ENCODE peak calls at places on chromosomes 5 and 9, in seven cellular contexts. One of them, this sample, is unnamed.

GRCh38 chr5:146789712-146790660 is 88.6 kb downstream of the PPP2R2B start:
- DNase-seq in foreskin fibroblast: no peak
- DNase-seq in astrocyte: no peak
- DNase-seq in gastrocnemius medialis: no peak
- DNase-seq in MCF 10A: no peak
- DNase-seq in A549: no peak
- DNase-seq in OCI-LY7: no peak
- DNase-seq in this sample: no peak

GRCh38 chr9:72203205-72203803 is 54.1 kb downstream of the GDA start:
- DNase-seq in OCI-LY7: peak; percentile 18
- DNase-seq in foreskin fibroblast: peak; percentile 7
- DNase-seq in A549: peak; percentile 70
- DNase-seq in astrocyte: no peak
- DNase-seq in MCF 10A: peak; percentile 73
- DNase-seq in gastrocnemius medialis: no peak
- DNase-seq in this sample: peak; percentile 20

GRCh38 chr5:90173299-90174030 is 236.1 kb downstream of the CETN3 start:
- DNase-seq in gastrocnemius medialis: no peak
- DNase-seq in OCI-LY7: no peak
- DNase-seq in foreskin fibroblast: no peak
- DNase-seq in MCF 10A: no peak
- DNase-seq in astrocyte: peak; percentile 85
- DNase-seq in A549: no peak
- DNase-seq in this sample: no peak

GRCh38 chr5:149310947-149311675 is 34.2 kb upstream of the GRPEL2 start:
- DNase-seq in astrocyte: peak; percentile 55
- DNase-seq in foreskin fibroblast: peak; percentile 73
- DNase-seq in gastrocnemius medialis: no peak
- DNase-seq in OCI-LY7: no peak
- DNase-seq in MCF 10A: peak; percentile 50
- DNase-seq in A549: peak; percentile 19
- DNase-seq in this sample: no peak

GRCh38 chr5:139885857-139886208 is 90.2 kb downstream of the PSD2 start:
- DNase-seq in OCI-LY7: no peak
- DNase-seq in gastrocnemius medialis: no peak
- DNase-seq in astrocyte: no peak
- DNase-seq in MCF 10A: no peak
- DNase-seq in A549: no peak
- DNase-seq in foreskin fibroblast: no peak
- DNase-seq in this sample: no peak

GRCh38 chr5:343461-344401 is 22.2 kb downstream of the AHRR start:
- DNase-seq in gastrocnemius medialis: no peak
- DNase-seq in A549: peak; percentile 62
- DNase-seq in OCI-LY7: no peak
- DNase-seq in MCF 10A: peak; percentile 63
- DNase-seq in foreskin fibroblast: peak; percentile 79
- DNase-seq in astrocyte: peak; percentile 55
- DNase-seq in this sample: peak; percentile 48

GRCh38 chr9:82191082-82191481 is 202.5 kb downstream of the SPATA31D1 start:
- DNase-seq in gastrocnemius medialis: no peak
- DNase-seq in foreskin fibroblast: no peak
- DNase-seq in A549: no peak
- DNase-seq in MCF 10A: no peak
- DNase-seq in OCI-LY7: no peak
- DNase-seq in astrocyte: no peak
- DNase-seq in this sample: no peak

GRCh38 chr9:114178076-114178475 is 22.7 kb downstream of the COL27A1 start:
- DNase-seq in astrocyte: no peak
- DNase-seq in MCF 10A: no peak
- DNase-seq in foreskin fibroblast: no peak
- DNase-seq in A549: no peak
- DNase-seq in OCI-LY7: no peak
- DNase-seq in gastrocnemius medialis: no peak
- DNase-seq in this sample: no peak

GRCh38 chr5:88776692-88777091 is 106.3 kb downstream of the MEF2C start:
- DNase-seq in foreskin fibroblast: no peak
- DNase-seq in OCI-LY7: no peak
- DNase-seq in A549: no peak
- DNase-seq in gastrocnemius medialis: peak; percentile 52
- DNase-seq in MCF 10A: no peak
- DNase-seq in astrocyte: no peak
- DNase-seq in this sample: no peak

GRCh38 chr5:142908659-142909058 is 138.5 kb downstream of the ARHGAP26 start:
- DNase-seq in gastrocnemius medialis: no peak
- DNase-seq in OCI-LY7: no peak
- DNase-seq in foreskin fibroblast: no peak
- DNase-seq in astrocyte: no peak
- DNase-seq in A549: no peak
- DNase-seq in MCF 10A: no peak
- DNase-seq in this sample: no peak

GRCh38 chr5:137071941-137072340 is 427.2 kb downstream of the SPOCK1 start:
- DNase-seq in foreskin fibroblast: no peak
- DNase-seq in MCF 10A: no peak
- DNase-seq in gastrocnemius medialis: no peak
- DNase-seq in A549: no peak
- DNase-seq in OCI-LY7: peak; percentile 58
- DNase-seq in astrocyte: no peak
- DNase-seq in this sample: no peak

GRCh38 chr9:105141448-105142101 is 102.9 kb upstream of the SLC44A1 start:
- DNase-seq in foreskin fibroblast: no peak
- DNase-seq in gastrocnemius medialis: no peak
- DNase-seq in astrocyte: no peak
- DNase-seq in OCI-LY7: peak; percentile 33
- DNase-seq in MCF 10A: no peak
- DNase-seq in A549: no peak
- DNase-seq in this sample: no peak

GRCh38 chr5:107666051-107666655 is 4.6 kb downstream of the EFNA5 start:
- DNase-seq in A549: no peak
- DNase-seq in OCI-LY7: no peak
- DNase-seq in gastrocnemius medialis: no peak
- DNase-seq in astrocyte: no peak
- DNase-seq in MCF 10A: peak; percentile 63
- DNase-seq in foreskin fibroblast: no peak
- DNase-seq in this sample: no peak

GRCh38 chr5:141328231-141328630 is 2.1 kb upstream of the PCDHGA1 start:
- DNase-seq in OCI-LY7: no peak
- DNase-seq in A549: no peak
- DNase-seq in MCF 10A: no peak
- DNase-seq in astrocyte: no peak
- DNase-seq in foreskin fibroblast: no peak
- DNase-seq in gastrocnemius medialis: no peak
- DNase-seq in this sample: no peak

GRCh38 chr9:19252885-19253219 is 22.4 kb downstream of the DENND4C start:
- DNase-seq in gastrocnemius medialis: no peak
- DNase-seq in OCI-LY7: no peak
- DNase-seq in foreskin fibroblast: no peak
- DNase-seq in MCF 10A: no peak
- DNase-seq in astrocyte: no peak
- DNase-seq in A549: no peak
- DNase-seq in this sample: no peak

GRCh38 chr9:3850083-3850482 is 324.3 kb upstream of the RFX3 start:
- DNase-seq in gastrocnemius medialis: no peak
- DNase-seq in foreskin fibroblast: no peak
- DNase-seq in OCI-LY7: no peak
- DNase-seq in A549: no peak
- DNase-seq in MCF 10A: no peak
- DNase-seq in astrocyte: no peak
- DNase-seq in this sample: no peak

GRCh38 chr9:112783551-112783954 is 33.0 kb downstream of the SNX30 start:
- DNase-seq in MCF 10A: no peak
- DNase-seq in astrocyte: no peak
- DNase-seq in foreskin fibroblast: no peak
- DNase-seq in gastrocnemius medialis: no peak
- DNase-seq in OCI-LY7: no peak
- DNase-seq in A549: no peak
- DNase-seq in this sample: no peak

GRCh38 chr9:87579761-87580626 is 82.3 kb downstream of the DAPK1 start:
- DNase-seq in MCF 10A: no peak
- DNase-seq in A549: no peak
- DNase-seq in OCI-LY7: no peak
- DNase-seq in foreskin fibroblast: no peak
- DNase-seq in astrocyte: peak; percentile 67
- DNase-seq in gastrocnemius medialis: no peak
- DNase-seq in this sample: no peak

GRCh38 chr5:66174338-66174737 is 30.2 kb downstream of the SREK1 start:
- DNase-seq in MCF 10A: peak; percentile 27
- DNase-seq in gastrocnemius medialis: no peak
- DNase-seq in foreskin fibroblast: no peak
- DNase-seq in astrocyte: no peak
- DNase-seq in OCI-LY7: peak; percentile 27
- DNase-seq in A549: peak; percentile 39
- DNase-seq in this sample: no peak

GRCh38 chr5:66170196-66170919 is 26.3 kb downstream of the SREK1 start:
- DNase-seq in MCF 10A: no peak
- DNase-seq in gastrocnemius medialis: no peak
- DNase-seq in OCI-LY7: no peak
- DNase-seq in foreskin fibroblast: no peak
- DNase-seq in astrocyte: no peak
- DNase-seq in A549: no peak
- DNase-seq in this sample: no peak

GRCh38 chr5:66169534-66169933 is 25.4 kb downstream of the SREK1 start:
- DNase-seq in MCF 10A: no peak
- DNase-seq in gastrocnemius medialis: no peak
- DNase-seq in foreskin fibroblast: no peak
- DNase-seq in astrocyte: no peak
- DNase-seq in A549: no peak
- DNase-seq in OCI-LY7: peak; percentile 54
- DNase-seq in this sample: no peak

GRCh38 chr5:66168226-66168625 is 24.1 kb downstream of the SREK1 start:
- DNase-seq in OCI-LY7: no peak
- DNase-seq in astrocyte: no peak
- DNase-seq in foreskin fibroblast: no peak
- DNase-seq in MCF 10A: no peak
- DNase-seq in gastrocnemius medialis: no peak
- DNase-seq in A549: no peak
- DNase-seq in this sample: no peak

DNA sequence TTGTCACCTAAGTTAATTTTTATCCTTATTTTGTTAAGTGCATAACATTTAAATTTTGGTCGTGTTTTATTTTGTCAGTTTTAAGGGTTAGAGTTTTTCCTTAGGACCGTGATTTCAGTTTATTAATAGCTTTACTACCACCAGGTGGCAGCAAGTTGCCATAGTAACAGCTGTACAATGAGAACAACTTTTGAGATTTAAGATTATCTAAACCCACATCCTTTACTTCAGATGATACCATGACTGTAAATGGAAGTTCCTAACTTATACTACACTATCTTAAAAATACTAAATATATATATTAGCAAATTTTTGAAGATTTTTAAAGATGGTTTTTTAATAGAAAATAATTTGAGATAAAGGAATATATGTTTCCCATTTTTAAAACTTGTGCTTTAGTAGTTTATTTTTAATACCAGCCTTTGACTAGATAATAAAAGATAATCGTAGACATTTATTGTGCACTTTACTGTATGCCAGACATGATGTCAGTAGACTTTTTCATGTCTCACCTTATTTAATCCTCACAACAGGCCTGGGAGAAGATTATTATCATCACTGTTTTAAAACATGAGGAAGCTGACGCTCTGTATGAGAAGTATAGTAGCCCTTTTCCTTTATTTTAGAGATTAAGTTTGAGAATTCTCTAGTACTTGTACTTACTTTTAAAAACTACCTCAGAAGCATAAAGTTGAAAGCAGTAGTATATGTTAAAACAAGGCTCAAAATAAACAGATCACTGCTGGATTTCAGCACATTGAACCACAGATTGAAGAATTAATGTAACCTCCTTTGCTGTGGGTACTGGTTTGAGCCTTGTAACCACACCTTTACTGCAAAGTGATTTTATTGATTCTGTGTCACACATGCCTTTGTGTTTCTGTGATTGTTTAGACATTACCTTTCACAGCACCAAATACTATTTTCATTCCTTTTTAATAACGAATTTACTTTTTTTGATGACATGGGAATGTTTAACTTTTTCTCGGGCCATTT is 27.5 kb downstream of the SREK1 start:
- DNase-seq in MCF 10A: peak; percentile 49
- DNase-seq in gastrocnemius medialis: no peak
- DNase-seq in OCI-LY7: peak; percentile 82
- DNase-seq in astrocyte: peak; percentile 46
- DNase-seq in A549: peak; percentile 50
- DNase-seq in foreskin fibroblast: peak; percentile 24
- DNase-seq in this sample: no peak
- TF ChIP-seq CTCF in MCF 10A: peak; percentile 43
- TF ChIP-seq CTCF in gastrocnemius medialis: peak; percentile 31
- TF ChIP-seq CTCF in OCI-LY7: peak; percentile 86
- TF ChIP-seq CTCF in astrocyte: peak; percentile 69
- TF ChIP-seq CTCF in A549: peak; percentile 79
- TF ChIP-seq CTCF in foreskin fibroblast: peak; percentile 37
- TF ChIP-seq CTCF in this sample: peak; percentile 75

GRCh38 chr9:97710356-97711222 is 13.4 kb upstream of the XPA start:
- DNase-seq in foreskin fibroblast: peak; percentile 48
- DNase-seq in astrocyte: peak; percentile 30
- DNase-seq in A549: peak; percentile 75
- DNase-seq in OCI-LY7: peak; percentile 74
- DNase-seq in gastrocnemius medialis: peak; percentile 19
- DNase-seq in MCF 10A: peak; percentile 75
- DNase-seq in this sample: peak; percentile 27
- TF ChIP-seq CTCF in foreskin fibroblast: peak; percentile 69
- TF ChIP-seq CTCF in astrocyte: peak; percentile 91
- TF ChIP-seq CTCF in A549: peak; percentile 82
- TF ChIP-seq CTCF in OCI-LY7: peak; percentile 95
- TF ChIP-seq CTCF in gastrocnemius medialis: peak; percentile 78
- TF ChIP-seq CTCF in MCF 10A: peak; percentile 82
- TF ChIP-seq CTCF in this sample: peak; percentile 89

GRCh38 chr5:116576043-116576713 is 1.6 kb upstream of the SEMA6A start:
- DNase-seq in astrocyte: peak; percentile 16
- DNase-seq in gastrocnemius medialis: no peak
- DNase-seq in A549: peak; percentile 64
- DNase-seq in MCF 10A: peak; percentile 79
- DNase-seq in foreskin fibroblast: peak; percentile 30
- DNase-seq in OCI-LY7: peak; percentile 35
- DNase-seq in this sample: peak; percentile 81
- TF ChIP-seq CTCF in astrocyte: peak; percentile 74
- TF ChIP-seq CTCF in gastrocnemius medialis: peak; percentile 78
- TF ChIP-seq CTCF in A549: peak; percentile 72
- TF ChIP-seq CTCF in MCF 10A: peak; percentile 80
- TF ChIP-seq CTCF in foreskin fibroblast: peak; percentile 49
- TF ChIP-seq CTCF in OCI-LY7: peak; percentile 82
- TF ChIP-seq CTCF in this sample: peak; percentile 93

DNA sequence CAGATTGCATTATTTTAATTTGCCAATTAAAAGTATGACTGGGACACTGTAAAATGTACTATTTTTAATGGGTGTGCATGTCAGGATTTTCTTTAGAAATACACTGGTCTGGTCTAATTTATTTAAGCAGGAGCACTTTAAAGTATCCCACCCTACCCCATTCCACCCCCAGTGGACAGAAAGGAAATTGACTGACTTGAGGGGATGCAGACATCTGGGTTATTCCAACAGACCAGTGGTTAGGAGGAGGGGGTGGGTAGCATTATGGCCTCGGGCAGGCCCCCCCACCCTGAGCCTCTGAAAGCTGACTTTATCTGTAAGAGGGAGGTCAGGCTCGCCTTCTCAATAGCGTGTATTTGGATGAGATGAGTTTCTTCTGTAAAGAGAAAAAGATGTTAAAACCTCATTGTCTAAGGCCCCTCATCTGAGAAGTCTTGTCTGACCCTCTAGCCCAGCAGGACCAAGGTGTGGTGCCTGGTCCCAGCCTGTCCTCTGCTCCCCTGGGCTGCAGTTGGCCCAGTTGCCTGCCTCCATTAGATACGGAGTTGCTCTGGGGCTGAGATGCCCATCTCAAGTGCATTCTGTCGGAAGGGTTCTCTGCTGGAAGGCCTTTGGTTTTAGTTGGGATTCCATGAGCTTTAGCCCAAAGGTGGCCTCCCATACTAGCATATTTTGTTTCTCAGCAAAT is 4.4 kb downstream of the HNRNPAB start:
- DNase-seq in OCI-LY7: peak; percentile 37
- DNase-seq in A549: no peak
- DNase-seq in foreskin fibroblast: no peak
- DNase-seq in MCF 10A: no peak
- DNase-seq in gastrocnemius medialis: peak; percentile 8
- DNase-seq in astrocyte: no peak
- DNase-seq in this sample: no peak
- TF ChIP-seq CTCF in OCI-LY7: peak; percentile 61
- TF ChIP-seq CTCF in A549: no peak
- TF ChIP-seq CTCF in foreskin fibroblast: no peak
- TF ChIP-seq CTCF in MCF 10A: no peak
- TF ChIP-seq CTCF in gastrocnemius medialis: no peak
- TF ChIP-seq CTCF in astrocyte: no peak
- TF ChIP-seq CTCF in this sample: peak; percentile 43

This sample was measured in neural crest cell.